ENCODE peak calls at places on chromosomes 3 and 15, in four cellular contexts. One of them, this sample, is unnamed.
A peak's percentile ranks its signal among the peaks of the same experiment; 100 is the strongest.

GRCh38 chr3:142568393-142569017 is 10.0 kb downstream of the ATR start:
- DNase-seq in activated CD4-positive, alpha-beta memory T cell treated with anti-CD3 and anti-CD28 coated beads for 36 hours: no peak
- DNase-seq in HFF-Myc: no peak
- DNase-seq in hypothalamus: no peak
- DNase-seq in this sample: no peak

GRCh38 chr3:138444104-138444503 is 9.7 kb downstream of the ESYT3 start:
- DNase-seq in hypothalamus: no peak
- DNase-seq in HFF-Myc: no peak
- DNase-seq in activated CD4-positive, alpha-beta memory T cell treated with anti-CD3 and anti-CD28 coated beads for 36 hours: no peak
- DNase-seq in this sample: no peak

GRCh38 chr3:127751163-127751621 is 71.1 kb downstream of the MGLL start:
- DNase-seq in hypothalamus: no peak
- DNase-seq in activated CD4-positive, alpha-beta memory T cell treated with anti-CD3 and anti-CD28 coated beads for 36 hours: no peak
- DNase-seq in HFF-Myc: no peak
- DNase-seq in this sample: no peak

GRCh38 chr15:77208222-77208621 is 137.3 kb upstream of the TSPAN3 start:
- DNase-seq in HFF-Myc: no peak
- DNase-seq in hypothalamus: no peak
- DNase-seq in activated CD4-positive, alpha-beta memory T cell treated with anti-CD3 and anti-CD28 coated beads for 36 hours: no peak
- DNase-seq in this sample: no peak

GRCh38 chr15:75342221-75342620 is 4.6 kb upstream of the NEIL1 start:
- DNase-seq in HFF-Myc: no peak
- DNase-seq in activated CD4-positive, alpha-beta memory T cell treated with anti-CD3 and anti-CD28 coated beads for 36 hours: no peak
- DNase-seq in hypothalamus: no peak
- DNase-seq in this sample: no peak

GRCh38 chr3:108953210-108953609 is 469 bp downstream of the GUCA1C start:
- DNase-seq in HFF-Myc: no peak
- DNase-seq in activated CD4-positive, alpha-beta memory T cell treated with anti-CD3 and anti-CD28 coated beads for 36 hours: no peak
- DNase-seq in hypothalamus: no peak
- DNase-seq in this sample: no peak

GRCh38 chr3:126655887-126656286 is 963 bp upstream of the TXNRD3 start:
- DNase-seq in activated CD4-positive, alpha-beta memory T cell treated with anti-CD3 and anti-CD28 coated beads for 36 hours: no peak
- DNase-seq in HFF-Myc: no peak
- DNase-seq in hypothalamus: no peak
- DNase-seq in this sample: no peak

GRCh38 chr3:144774897-144775296 is 803.3 kb downstream of the DIPK2A start:
- DNase-seq in activated CD4-positive, alpha-beta memory T cell treated with anti-CD3 and anti-CD28 coated beads for 36 hours: no peak
- DNase-seq in hypothalamus: no peak
- DNase-seq in HFF-Myc: peak; percentile 77
- DNase-seq in this sample: no peak

GRCh38 chr15:84748274-84749110 is at the start of gene ZNF592:
- DNase-seq in hypothalamus: peak; percentile 74
- DNase-seq in HFF-Myc: no peak
- DNase-seq in activated CD4-positive, alpha-beta memory T cell treated with anti-CD3 and anti-CD28 coated beads for 36 hours: peak; percentile 84
- DNase-seq in this sample: peak; percentile 85

GRCh38 chr3:167814441-167814951 is 79.0 kb downstream of the SERPINI1 start:
- DNase-seq in hypothalamus: peak; percentile 35
- DNase-seq in activated CD4-positive, alpha-beta memory T cell treated with anti-CD3 and anti-CD28 coated beads for 36 hours: no peak
- DNase-seq in HFF-Myc: no peak
- DNase-seq in this sample: peak; percentile 94

GRCh38 chr3:134810850-134811249 is 15.8 kb downstream of the EPHB1 start:
- DNase-seq in hypothalamus: no peak
- DNase-seq in HFF-Myc: no peak
- DNase-seq in activated CD4-positive, alpha-beta memory T cell treated with anti-CD3 and anti-CD28 coated beads for 36 hours: no peak
- DNase-seq in this sample: no peak

GRCh38 chr3:197446713-197447455 is 108.9 kb downstream of the BDH1 start:
- DNase-seq in HFF-Myc: no peak
- DNase-seq in hypothalamus: no peak
- DNase-seq in activated CD4-positive, alpha-beta memory T cell treated with anti-CD3 and anti-CD28 coated beads for 36 hours: no peak
- DNase-seq in this sample: no peak

GRCh38 chr15:99432271-99433025 is 133.3 kb upstream of the MEF2A start:
- DNase-seq in hypothalamus: no peak
- DNase-seq in HFF-Myc: no peak
- DNase-seq in activated CD4-positive, alpha-beta memory T cell treated with anti-CD3 and anti-CD28 coated beads for 36 hours: no peak
- DNase-seq in this sample: no peak

GRCh38 chr3:72099331-72100061 is 314.5 kb upstream of the PROK2 start:
- DNase-seq in activated CD4-positive, alpha-beta memory T cell treated with anti-CD3 and anti-CD28 coated beads for 36 hours: no peak
- DNase-seq in hypothalamus: no peak
- DNase-seq in HFF-Myc: no peak
- DNase-seq in this sample: no peak

GRCh38 chr3:143769663-143770062 is 78.6 kb downstream of the SLC9A9 start:
- DNase-seq in hypothalamus: no peak
- DNase-seq in HFF-Myc: no peak
- DNase-seq in activated CD4-positive, alpha-beta memory T cell treated with anti-CD3 and anti-CD28 coated beads for 36 hours: no peak
- DNase-seq in this sample: no peak

GRCh38 chr15:63973212-63974009 is 72.9 kb downstream of the DAPK2 start:
- DNase-seq in HFF-Myc: peak; percentile 55
- DNase-seq in activated CD4-positive, alpha-beta memory T cell treated with anti-CD3 and anti-CD28 coated beads for 36 hours: no peak
- DNase-seq in hypothalamus: no peak
- DNase-seq in this sample: no peak

GRCh38 chr3:162569314-162569713 is 1072.7 kb downstream of the OTOL1 start:
- DNase-seq in hypothalamus: no peak
- DNase-seq in activated CD4-positive, alpha-beta memory T cell treated with anti-CD3 and anti-CD28 coated beads for 36 hours: no peak
- DNase-seq in HFF-Myc: no peak
- DNase-seq in this sample: no peak

GRCh38 chr3:43198791-43199644 is 87.3 kb upstream of the SNRK start:
- DNase-seq in HFF-Myc: no peak
- DNase-seq in activated CD4-positive, alpha-beta memory T cell treated with anti-CD3 and anti-CD28 coated beads for 36 hours: no peak
- DNase-seq in hypothalamus: no peak
- DNase-seq in this sample: no peak

GRCh38 chr3:149480326-149481017 is 6.0 kb downstream of the TM4SF4 start:
- DNase-seq in HFF-Myc: peak; percentile 81
- DNase-seq in hypothalamus: peak; percentile 58
- DNase-seq in activated CD4-positive, alpha-beta memory T cell treated with anti-CD3 and anti-CD28 coated beads for 36 hours: peak; percentile 66
- DNase-seq in this sample: peak; percentile 63

GRCh38 chr3:100105536-100105935 is 8.8 kb downstream of the FILIP1L start:
- DNase-seq in activated CD4-positive, alpha-beta memory T cell treated with anti-CD3 and anti-CD28 coated beads for 36 hours: no peak
- DNase-seq in HFF-Myc: no peak
- DNase-seq in hypothalamus: no peak
- DNase-seq in this sample: no peak

GRCh38 chr3:116777181-116777840 is 67.7 kb downstream of the TUSC7 start:
- DNase-seq in HFF-Myc: no peak
- DNase-seq in activated CD4-positive, alpha-beta memory T cell treated with anti-CD3 and anti-CD28 coated beads for 36 hours: no peak
- DNase-seq in hypothalamus: no peak
- DNase-seq in this sample: no peak

GRCh38 chr3:112303811-112304325 is 9.9 kb upstream of the SLC9C1 start:
- DNase-seq in activated CD4-positive, alpha-beta memory T cell treated with anti-CD3 and anti-CD28 coated beads for 36 hours: no peak
- DNase-seq in HFF-Myc: no peak
- DNase-seq in hypothalamus: peak; percentile 22
- DNase-seq in this sample: peak; percentile 34

GRCh38 chr3:101862453-101863165 is 13.3 kb downstream of the NFKBIZ start:
- DNase-seq in HFF-Myc: no peak
- DNase-seq in hypothalamus: no peak
- DNase-seq in activated CD4-positive, alpha-beta memory T cell treated with anti-CD3 and anti-CD28 coated beads for 36 hours: no peak
- DNase-seq in this sample: no peak

GRCh38 chr15:25671132-25671531 is 192.0 kb downstream of the ATP10A start:
- DNase-seq in activated CD4-positive, alpha-beta memory T cell treated with anti-CD3 and anti-CD28 coated beads for 36 hours: no peak
- DNase-seq in HFF-Myc: no peak
- DNase-seq in hypothalamus: no peak
- DNase-seq in this sample: no peak

GRCh38 chr3:55631766-55632331 is 144.7 kb upstream of the WNT5A start:
- DNase-seq in HFF-Myc: no peak
- DNase-seq in hypothalamus: no peak
- DNase-seq in activated CD4-positive, alpha-beta memory T cell treated with anti-CD3 and anti-CD28 coated beads for 36 hours: no peak
- DNase-seq in this sample: no peak

GRCh38 chr3:139117136-139117675 is 72.5 kb upstream of the PRR23C start:
- DNase-seq in HFF-Myc: no peak
- DNase-seq in activated CD4-positive, alpha-beta memory T cell treated with anti-CD3 and anti-CD28 coated beads for 36 hours: peak; percentile 48
- DNase-seq in hypothalamus: no peak
- DNase-seq in this sample: no peak

GRCh38 chr3:52184690-52185089 is 13.3 kb upstream of the ALAS1 start:
- DNase-seq in activated CD4-positive, alpha-beta memory T cell treated with anti-CD3 and anti-CD28 coated beads for 36 hours: no peak
- DNase-seq in hypothalamus: no peak
- DNase-seq in HFF-Myc: no peak
- DNase-seq in this sample: no peak

GRCh38 chr3:99638244-99638948 is at the start of gene COL8A1:
- DNase-seq in HFF-Myc: no peak
- DNase-seq in hypothalamus: peak; percentile 11
- DNase-seq in activated CD4-positive, alpha-beta memory T cell treated with anti-CD3 and anti-CD28 coated beads for 36 hours: no peak
- DNase-seq in this sample: no peak

GRCh38 chr3:116030131-116030850 is 407.0 kb downstream of the GAP43 start:
- DNase-seq in HFF-Myc: no peak
- DNase-seq in activated CD4-positive, alpha-beta memory T cell treated with anti-CD3 and anti-CD28 coated beads for 36 hours: no peak
- DNase-seq in hypothalamus: no peak
- DNase-seq in this sample: no peak

GRCh38 chr3:143571548-143571947 is 276.7 kb downstream of the SLC9A9 start:
- DNase-seq in HFF-Myc: no peak
- DNase-seq in activated CD4-positive, alpha-beta memory T cell treated with anti-CD3 and anti-CD28 coated beads for 36 hours: no peak
- DNase-seq in hypothalamus: no peak
- DNase-seq in this sample: no peak

GRCh38 chr3:30943206-30943605 is 48.7 kb upstream of the GADL1 start:
- DNase-seq in HFF-Myc: no peak
- DNase-seq in hypothalamus: no peak
- DNase-seq in activated CD4-positive, alpha-beta memory T cell treated with anti-CD3 and anti-CD28 coated beads for 36 hours: no peak
- DNase-seq in this sample: no peak